ENCODE peak calls at places on chromosome 4, in six cellular contexts. Q is cardiac muscle cell; A is testis; Y is GM23248; S is CD4-positive, alpha-beta memory T cell; R is gastrocnemius medialis. C is an unnamed sample. For H3K36me3 and H3K4me1, the result is how much of the 10 kb centered on the place peaks cover.

GRCh38 chr4:3285558-3286334 is 7.1 kb upstream of the RGS12 start:
- DNase-seq in Q (no peak), A (peak), Y (peak), S (no peak), R (peak), C (peak)

GRCh38 chr4:122731676-122732075 is 828 bp upstream of the BBS12 start:
- DNase-seq in Q (no peak), A (no peak), Y (no peak), S (no peak), R (no peak), C (no peak)

GRCh38 chr4:154744341-154744948 is 645 bp downstream of the LRAT start:
- DNase-seq in Q (no peak), A (no peak), Y (no peak), S (no peak), R (no peak), C (no peak)

GRCh38 chr4:128827280-128827679 is 17.8 kb downstream of the JADE1 start:
- DNase-seq in Q (no peak), A (no peak), Y (no peak), S (no peak), R (no peak), C (no peak)

GRCh38 chr4:121658125-121658524 is 38.7 kb downstream of the ANXA5 start:
- DNase-seq in Q (no peak), A (no peak), Y (no peak), S (no peak), R (no peak), C (no peak)

GRCh38 chr4:118410143-118410542 is 57.3 kb upstream of the PRSS12 start:
- DNase-seq in Q (no peak), A (no peak), Y (peak), S (no peak), R (no peak), C (no peak)

GRCh38 chr4:121711263-121712000 is 14.7 kb upstream of the ANXA5 start:
- DNase-seq in Q (peak), A (peak), Y (peak), S (no peak), R (peak), C (peak)

GRCh38 chr4:7049739-7050138 is 6.6 kb downstream of the TADA2B start:
- DNase-seq in Q (peak), A (no peak), Y (no peak), S (no peak), R (no peak), C (no peak)

GRCh38 chr4:43380093-43380492 is 487.6 kb downstream of the GRXCR1 start:
- DNase-seq in Q (no peak), A (no peak), Y (peak), S (no peak), R (no peak), C (no peak)

GRCh38 chr4:80125252-80126177 is 52.5 kb upstream of the ANTXR2 start:
- DNase-seq in Q (peak), A (no peak), Y (peak), S (peak), R (no peak), C (no peak)

GRCh38 chr4:75653845-75654503 is 19.2 kb downstream of the G3BP2 start:
- DNase-seq in Q (peak), A (no peak), Y (peak), S (no peak), R (no peak), C (no peak)

GRCh38 chr4:3399277-3400194 is 42.2 kb upstream of the HGFAC start:
- DNase-seq in Q (no peak), A (no peak), Y (peak), S (no peak), R (peak), C (peak)

GRCh38 chr4:145618210-145618911 is 824 bp upstream of the MMAA start:
- DNase-seq in Q (no peak), A (no peak), Y (peak), S (peak), R (no peak), C (no peak)

GRCh38 chr4:2942037-2942531 is 21.1 kb downstream of the NOP14 start:
- DNase-seq in Q (no peak), A (peak), Y (no peak), S (no peak), R (peak), C (no peak)

GRCh38 chr4:183541081-183542045 is 36.5 kb downstream of the ING2 start:
- DNase-seq in Q (peak), A (peak), Y (no peak), S (no peak), R (no peak), C (no peak)

GRCh38 chr4:25981749-25982148 is 67.7 kb downstream of the SMIM20 start:
- DNase-seq in Q (no peak), A (no peak), Y (no peak), S (no peak), R (no peak), C (no peak)

DNA sequence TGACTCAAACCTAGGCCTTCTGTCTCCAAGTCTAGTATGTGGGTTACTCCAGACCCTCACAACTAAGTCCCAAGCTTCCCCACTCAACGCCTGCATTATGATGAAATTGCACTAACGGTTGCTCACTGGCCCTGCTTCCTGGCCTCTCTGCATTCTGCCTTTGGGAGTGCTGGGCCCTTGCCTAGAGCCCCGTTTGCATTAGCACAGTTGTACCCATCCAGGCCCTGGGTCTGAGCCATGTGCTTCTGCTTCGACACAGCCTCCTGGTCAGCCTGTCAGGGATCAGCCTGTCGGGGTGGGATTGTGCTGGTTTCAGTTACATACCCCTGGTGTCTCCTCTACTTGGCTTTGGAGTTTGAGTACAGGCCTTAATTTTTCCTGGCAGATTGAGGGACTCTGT is 58.4 kb downstream of the DCUN1D4 start:
- DNase-seq in Q (no peak), A (no peak), Y (no peak), S (no peak), R (no peak), C (no peak)
- H3K36me3 ChIP-seq in Q (under half), A (under half), Y (half or more), S (under half), R (under half), C (under half)

GRCh38 chr4:87465739-87466366 is 43.5 kb downstream of the NUDT9 start:
- DNase-seq in Q (peak), A (no peak), Y (peak), S (peak), R (no peak), C (no peak)

GRCh38 chr4:87462102-87462501 is 39.7 kb downstream of the NUDT9 start:
- DNase-seq in Q (no peak), A (no peak), Y (no peak), S (no peak), R (no peak), C (no peak)

GRCh38 chr4:87458913-87459312 is 36.5 kb downstream of the NUDT9 start:
- DNase-seq in Q (no peak), A (no peak), Y (no peak), S (no peak), R (no peak), C (no peak)

GRCh38 chr4:87461281-87461700 is 38.9 kb downstream of the NUDT9 start:
- DNase-seq in Q (no peak), A (no peak), Y (peak), S (no peak), R (no peak), C (no peak)
- H3K4me1 ChIP-seq in Q (under half), A (under half), Y (under half), S (under half), R (under half), C (under half)

GRCh38 chr4:78592104-78592783 is 40.7 kb downstream of the ANXA3 start:
- DNase-seq in Q (no peak), A (no peak), Y (peak), S (no peak), R (no peak), C (no peak)
- H3K36me3 ChIP-seq in Q (under half), A (under half), Y (under half), S (under half), R (under half), C (under half)

GRCh38 chr4:148445903-148446261 is 3.7 kb upstream of the NR3C2 start:
- DNase-seq in Q (peak), A (no peak), Y (no peak), S (no peak), R (no peak), C (no peak)
- H3K4me1 ChIP-seq in Q (under half), A (under half), Y (under half), S (under half), R (under half), C (under half)

GRCh38 chr4:140176735-140177134 is 22.8 kb upstream of the MAML3 start:
- DNase-seq in Q (no peak), A (no peak), Y (peak), S (no peak), R (no peak), C (no peak)

GRCh38 chr4:140170299-140170698 is 16.3 kb upstream of the MAML3 start:
- DNase-seq in Q (no peak), A (no peak), Y (no peak), S (no peak), R (no peak), C (no peak)

GRCh38 chr4:140168936-140169335 is 15.0 kb upstream of the MAML3 start:
- DNase-seq in Q (no peak), A (no peak), Y (no peak), S (no peak), R (no peak), C (no peak)

GRCh38 chr4:140174535-140174934 is 20.6 kb upstream of the MAML3 start:
- DNase-seq in Q (no peak), A (no peak), Y (no peak), S (no peak), R (no peak), C (no peak)

GRCh38 chr4:140172960-140173359 is 19.0 kb upstream of the MAML3 start:
- DNase-seq in Q (no peak), A (no peak), Y (no peak), S (no peak), R (no peak), C (no peak)
- H3K36me3 ChIP-seq in Q (under half), A (under half), Y (under half), S (under half), R (under half), C (under half)

GRCh38 chr4:8130346-8131066 is 28.1 kb downstream of the ABLIM2 start:
- DNase-seq in Q (no peak), A (no peak), Y (no peak), S (no peak), R (no peak), C (no peak)
- H3K4me1 ChIP-seq in Q (under half), A (under half), Y (under half), S (under half), R (under half), C (under half)

DNA sequence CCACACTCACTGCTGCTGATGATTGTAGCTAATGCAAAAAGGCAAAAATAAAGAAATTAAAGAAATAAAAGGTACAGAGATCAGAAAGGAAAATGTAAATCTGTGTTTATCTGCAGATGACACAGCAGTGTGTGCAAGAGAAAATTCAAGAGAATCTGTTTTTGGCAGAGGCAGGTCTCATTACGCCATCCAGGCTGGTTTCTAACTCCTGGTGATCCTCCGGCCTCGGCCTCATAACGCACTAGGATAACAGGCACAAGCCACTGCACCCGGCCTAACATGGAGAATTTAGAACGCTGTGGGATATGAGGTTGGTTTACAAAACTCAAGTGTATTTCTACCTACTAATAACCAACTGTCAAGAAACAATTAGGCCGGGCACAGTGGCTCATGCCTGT is 29.4 kb downstream of the CTBP1 start:
- DNase-seq in Q (no peak), A (no peak), Y (no peak), S (peak), R (no peak), C (no peak)
- H3K36me3 ChIP-seq in Q (under half), A (under half), Y (under half), S (under half), R (half or more), C (half or more)

C was measured in ascending aorta.